ENCODE peak calls at places on chromosomes 16 and 17, in nine cellular contexts. Y is transverse colon, E is Caco-2, P is A673, D is BE2C, L is fibroblast of lung, M is astrocyte, G is ovary, W is hepatocyte. X is an unnamed sample.

GRCh38 chr16:88681709-88682451 is 4.4 kb downstream of the SNAI3 start:
- DNase-seq in E (no peak), G (no peak), Y (peak; percentile 82), L (no peak), P (no peak), M (no peak), W (no peak), D (no peak), X (no peak)

GRCh38 chr16:57372372-57373116 is at the start of gene CX3CL1:
- DNase-seq in E (no peak), D (peak; percentile 90), L (no peak), P (peak; percentile 61), Y (peak; percentile 76), W (peak; percentile 88), G (peak; percentile 48), M (peak; percentile 59), X (peak; percentile 86)

GRCh38 chr17:46002311-46002972 is 3.4 kb downstream of the STH start:
- DNase-seq in D (peak; percentile 70), Y (peak; percentile 78), W (peak; percentile 80), M (no peak), G (peak; percentile 73), P (peak; percentile 50), L (peak; percentile 58), E (peak; percentile 73), X (peak; percentile 70)

GRCh38 chr17:83005639-83006038 is 73.8 kb upstream of the METRNL start:
- DNase-seq in G (no peak), E (no peak), W (no peak), M (no peak), L (no peak), D (no peak), P (no peak), Y (no peak), X (no peak)

GRCh38 chr16:66346221-66346620 is 20.3 kb upstream of the CDH5 start:
- DNase-seq in P (no peak), Y (no peak), W (no peak), E (no peak), L (no peak), M (no peak), G (no peak), D (no peak), X (no peak)

GRCh38 chr16:14398014-14398717 is 231.9 kb downstream of the PARN start:
- DNase-seq in E (no peak), W (no peak), Y (no peak), D (no peak), L (no peak), P (no peak), M (no peak), G (no peak), X (no peak)

GRCh38 chr17:48486557-48486956 is 44.3 kb downstream of the HOXB1 start:
- DNase-seq in P (no peak), Y (no peak), D (no peak), M (peak; percentile 100), G (no peak), E (peak; percentile 67), W (peak; percentile 72), L (peak; percentile 97), X (no peak)

GRCh38 chr16:55510185-55510805 is 1.4 kb downstream of the LPCAT2 start:
- DNase-seq in L (no peak), G (no peak), W (no peak), M (no peak), D (no peak), P (no peak), E (no peak), Y (no peak), X (no peak)

GRCh38 chr16:27572711-27573110 is 22.8 kb downstream of the KATNIP start:
- DNase-seq in P (no peak), M (no peak), G (no peak), L (peak; percentile 19), W (no peak), E (no peak), Y (no peak), D (no peak), X (no peak)

GRCh38 chr16:49940464-49941224 is 84.4 kb upstream of the CNEP1R1 start:
- DNase-seq in G (no peak), L (no peak), E (no peak), Y (no peak), D (no peak), M (no peak), P (no peak), W (no peak), X (no peak)

GRCh38 chr17:7252176-7253043 is at the start of gene ELP5:
- DNase-seq in Y (peak; percentile 96), E (peak; percentile 93), W (peak; percentile 95), P (peak; percentile 94), M (peak; percentile 90), D (peak; percentile 90), G (peak; percentile 97), L (peak; percentile 96), X (peak; percentile 96)

GRCh38 chr17:7251330-7252175 is at the start of gene CTDNEP1:
- DNase-seq in G (peak; percentile 98), E (peak; percentile 96), W (peak; percentile 99), D (peak; percentile 93), P (peak; percentile 100), M (peak; percentile 99), Y (peak; percentile 99), L (peak; percentile 100), X (peak; percentile 98)

GRCh38 chr17:7253082-7253481 is 1.1 kb downstream of the ELP5 start:
- DNase-seq in D (no peak), Y (no peak), P (no peak), M (no peak), E (no peak), G (no peak), L (no peak), W (no peak), X (no peak)

GRCh38 chr17:7256766-7257456 is 4.9 kb downstream of the ELP5 start:
- DNase-seq in E (no peak), W (no peak), D (no peak), P (no peak), Y (no peak), M (no peak), G (no peak), L (no peak), X (no peak)

DNA sequence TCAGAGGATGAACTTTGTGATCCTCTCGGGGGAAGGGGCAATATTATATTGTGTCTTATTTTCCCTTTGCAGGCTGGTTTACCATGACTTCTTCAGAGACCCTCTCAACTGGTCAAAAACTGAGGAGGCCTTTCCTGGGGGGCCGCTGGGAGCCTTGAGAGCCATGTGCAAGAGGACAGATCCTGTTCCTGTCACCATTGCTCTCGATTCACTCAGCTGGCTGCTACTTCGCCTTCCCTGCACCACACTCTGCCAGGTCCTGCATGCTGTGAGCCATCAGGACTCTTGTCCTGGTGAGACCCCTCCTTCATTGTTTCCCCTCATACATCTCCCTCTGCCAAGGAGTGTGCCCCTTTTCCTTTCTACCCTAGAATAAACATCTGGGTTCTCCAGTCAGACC is 2.5 kb downstream of the ELP5 start:
- DNase-seq in W (peak; percentile 5), E (no peak), M (no peak), P (no peak), L (no peak), G (no peak), Y (no peak), D (no peak), X (no peak)
- H3K36me3 ChIP-seq in W (no peaks in the 10 kb centered on the region), E (no peaks in the 10 kb centered on the region), M (peaks cover 11% of the 10 kb centered on the region), P (peaks cover 26% of the 10 kb centered on the region), L (peaks cover 1% of the 10 kb centered on the region), G (no peaks in the 10 kb centered on the region), Y (peaks cover 10% of the 10 kb centered on the region), D (no peaks in the 10 kb centered on the region), X (peaks cover 6% of the 10 kb centered on the region)

DNA sequence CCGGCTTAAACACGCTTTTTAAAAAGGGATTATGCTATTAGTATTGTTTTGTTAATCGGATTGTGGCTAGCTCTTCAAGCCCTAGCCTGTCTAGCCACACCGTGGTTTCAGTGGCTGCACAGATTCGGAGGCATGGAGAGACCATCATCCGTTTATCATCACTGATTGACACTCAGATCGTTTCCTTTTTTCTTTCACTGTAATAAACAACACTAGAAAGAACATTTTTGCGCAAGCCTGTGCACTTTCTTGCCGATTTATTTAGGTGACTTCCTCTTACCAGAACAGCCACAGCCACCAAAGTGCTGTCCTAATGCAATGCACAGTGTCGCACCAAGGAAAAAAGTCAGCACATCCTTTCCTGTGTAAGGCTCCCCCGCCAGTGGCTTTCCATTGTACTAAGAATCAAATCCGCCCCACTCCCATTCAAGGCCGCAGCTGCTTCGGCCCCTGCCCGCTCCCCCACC is 78.2 kb downstream of the CRISPLD2 start:
- DNase-seq in P (no peak), W (no peak), M (no peak), E (no peak), Y (no peak), L (no peak), D (no peak), G (no peak), X (no peak)
- H3K36me3 ChIP-seq in P (no peaks in the 10 kb centered on the region), W (no peaks in the 10 kb centered on the region), M (no peaks in the 10 kb centered on the region), E (no peaks in the 10 kb centered on the region), Y (no peaks in the 10 kb centered on the region), L (peaks cover 1% of the 10 kb centered on the region), D (no peaks in the 10 kb centered on the region), G (no peaks in the 10 kb centered on the region), X (no peaks in the 10 kb centered on the region)

GRCh38 chr17:75693500-75694481 is 26.7 kb downstream of the SAP30BP start:
- DNase-seq in E (no peak), P (peak; percentile 93), D (peak; percentile 91), Y (peak; percentile 63), M (peak; percentile 88), G (no peak), W (peak; percentile 57), L (peak; percentile 86), X (peak; percentile 65)

GRCh38 chr17:75692976-75693375 is 25.8 kb downstream of the SAP30BP start:
- DNase-seq in Y (no peak), L (no peak), G (peak; percentile 17), P (no peak), W (no peak), D (no peak), M (no peak), E (no peak), X (no peak)

GRCh38 chr17:75694536-75694935 is 26.7 kb upstream of the ITGB4 start:
- DNase-seq in G (no peak), L (no peak), P (no peak), M (no peak), W (no peak), E (no peak), D (no peak), Y (no peak), X (peak; percentile 47)

GRCh38 chr17:75689441-75689873 is 22.3 kb downstream of the SAP30BP start:
- DNase-seq in P (no peak), L (no peak), G (no peak), Y (no peak), W (no peak), E (no peak), D (no peak), M (no peak), X (no peak)

GRCh38 chr17:75691371-75692290 is 24.5 kb downstream of the SAP30BP start:
- DNase-seq in D (no peak), G (peak; percentile 25), W (no peak), P (peak; percentile 90), E (no peak), M (peak; percentile 91), L (no peak), Y (no peak), X (peak; percentile 76)
- H3K36me3 ChIP-seq in D (peaks cover 18% of the 10 kb centered on the region), G (no peaks in the 10 kb centered on the region), W (no peaks in the 10 kb centered on the region), P (no peaks in the 10 kb centered on the region), E (peaks cover 2% of the 10 kb centered on the region), M (peaks cover 8% of the 10 kb centered on the region), L (peaks cover 19% of the 10 kb centered on the region), Y (no peaks in the 10 kb centered on the region), X (peaks cover 11% of the 10 kb centered on the region)

DNA sequence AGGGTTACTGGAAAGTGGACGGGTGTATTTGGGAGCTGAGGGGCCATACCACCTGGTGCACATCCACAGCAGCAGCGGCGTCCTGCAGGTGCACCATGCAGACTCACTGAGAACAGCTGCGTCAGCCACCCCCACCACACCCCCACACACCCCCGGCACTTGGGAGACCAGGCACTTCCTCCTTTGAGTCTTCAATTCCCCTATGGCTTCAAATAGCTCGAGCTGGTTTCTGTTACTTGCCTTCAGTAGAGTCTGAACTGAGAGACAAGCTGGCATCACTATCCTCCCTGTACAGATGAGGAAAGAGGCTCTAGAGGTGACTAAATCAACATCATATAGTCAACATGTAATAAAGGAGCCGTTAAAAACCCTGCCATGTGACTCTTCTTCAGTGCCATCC is 15.4 kb downstream of the CUEDC1 start:
- DNase-seq in P (no peak), E (no peak), Y (peak; percentile 66), M (no peak), D (no peak), L (no peak), G (no peak), W (no peak), X (no peak)
- H3K36me3 ChIP-seq in P (no peaks in the 10 kb centered on the region), E (no peaks in the 10 kb centered on the region), Y (no peaks in the 10 kb centered on the region), M (no peaks in the 10 kb centered on the region), D (no peaks in the 10 kb centered on the region), L (no peaks in the 10 kb centered on the region), G (no peaks in the 10 kb centered on the region), W (no peaks in the 10 kb centered on the region), X (no peaks in the 10 kb centered on the region)